ENCODE peak calls at places on chromosomes 1 and 21, in five cellular contexts. U, N, F, X and I are unnamed samples.

GRCh38 chr1:221363074-221363473 is 378.8 kb downstream of the DUSP10 start:
- DNase-seq in U (no peak), N (no peak), F (no peak), X (peak; percentile 2), I (no peak)

GRCh38 chr1:62991152-62991551 is 207.2 kb downstream of the ATG4C start:
- DNase-seq in U (no peak), N (no peak), F (no peak), X (no peak), I (no peak)

GRCh38 chr1:174692313-174692712 is 244.5 kb downstream of the GPR52 start:
- DNase-seq in U (peak; percentile 13), N (no peak), F (no peak), X (peak; percentile 48), I (peak; percentile 67)

GRCh38 chr1:20521960-20522861 is 14.3 kb upstream of the MUL1 start:
- DNase-seq in U (peak; percentile 39), N (peak; percentile 43), F (peak; percentile 26), X (peak; percentile 78), I (peak; percentile 81)

GRCh38 chr1:147892731-147893214 is 9.8 kb upstream of the GJA8 start:
- DNase-seq in U (peak; percentile 24), N (no peak), F (peak; percentile 16), X (peak; percentile 63), I (peak; percentile 79)

GRCh38 chr1:52707927-52708655 is 9.9 kb upstream of the COA7 start:
- DNase-seq in U (no peak), N (no peak), F (no peak), X (peak; percentile 65), I (peak; percentile 33)

GRCh38 chr1:6245869-6246496 is 2.0 kb downstream of the HES3 start:
- DNase-seq in U (no peak), N (no peak), F (no peak), X (no peak), I (no peak)

GRCh38 chr1:234925440-234926251 is 203.0 kb downstream of the TOMM20 start:
- DNase-seq in U (peak; percentile 97), N (no peak), F (peak; percentile 100), X (peak; percentile 99), I (peak; percentile 99)

GRCh38 chr1:3651939-3652537 is at the start of gene TP73:
- DNase-seq in U (no peak), N (no peak), F (no peak), X (no peak), I (no peak)

GRCh38 chr21:15063821-15064575 is 802 bp downstream of the NRIP1 start:
- DNase-seq in U (no peak), N (no peak), F (no peak), X (no peak), I (peak; percentile 36)

GRCh38 chr21:28762357-28762735 is 230.3 kb downstream of the LTN1 start:
- DNase-seq in U (no peak), N (no peak), F (no peak), X (no peak), I (no peak)

GRCh38 chr1:2454227-2454626 is 21.9 kb upstream of the PLCH2 start:
- DNase-seq in U (no peak), N (no peak), F (no peak), X (no peak), I (no peak)

GRCh38 chr1:58576727-58577675 is at the start of gene TACSTD2:
- DNase-seq in U (no peak), N (no peak), F (no peak), X (no peak), I (no peak)

GRCh38 chr1:58574816-58575215 is 2.2 kb downstream of the TACSTD2 start:
- DNase-seq in U (no peak), N (no peak), F (no peak), X (no peak), I (no peak)

GRCh38 chr1:58580186-58580585 is 3.1 kb upstream of the TACSTD2 start:
- DNase-seq in U (no peak), N (no peak), F (no peak), X (no peak), I (no peak)

GRCh38 chr1:58575831-58576726 is 973 bp downstream of the TACSTD2 start:
- DNase-seq in U (no peak), N (no peak), F (no peak), X (no peak), I (no peak)

GRCh38 chr1:58577676-58578073 is 623 bp upstream of the TACSTD2 start:
- DNase-seq in U (no peak), N (no peak), F (no peak), X (no peak), I (no peak)
- H3K4me3 ChIP-seq in U (no peak overlapping the region), N (peak overlapping the region; percentile 78), F (peak overlapping the region; percentile 54), X (no peak overlapping the region), I (no peak overlapping the region)

GRCh38 chr1:206698990-206699586 is 14.4 kb downstream of the MAPKAPK2 start:
- DNase-seq in U (no peak), N (no peak), F (no peak), X (no peak), I (no peak)
- TF ChIP-seq CTCF in U (no peak), N (no peak), F (no peak), X (no peak), I (no peak)

GRCh38 chr1:23370744-23371710 is 1.4 kb upstream of the ZNF436 start:
- DNase-seq in U (no peak), N (no peak), F (no peak), X (peak; percentile 65), I (peak; percentile 53)
- H3K4me3 ChIP-seq in U (peak overlapping the region; percentile 99), N (peak overlapping the region; percentile 91), F (peak overlapping the region; percentile 6), X (peak overlapping the region; percentile 12), I (peak overlapping the region; percentile 98)

GRCh38 chr1:227445746-227446145 is 117.6 kb upstream of the ZNF678 start:
- DNase-seq in U (no peak), N (no peak), F (no peak), X (no peak), I (no peak)

GRCh38 chr1:227449727-227450420 is 113.5 kb upstream of the ZNF678 start:
- DNase-seq in U (no peak), N (no peak), F (no peak), X (no peak), I (no peak)

GRCh38 chr1:227449051-227449450 is 114.3 kb upstream of the ZNF678 start:
- DNase-seq in U (no peak), N (no peak), F (no peak), X (peak; percentile 45), I (no peak)

GRCh38 chr1:227445092-227445674 is 118.2 kb upstream of the ZNF678 start:
- DNase-seq in U (no peak), N (no peak), F (no peak), X (no peak), I (no peak)

DNA sequence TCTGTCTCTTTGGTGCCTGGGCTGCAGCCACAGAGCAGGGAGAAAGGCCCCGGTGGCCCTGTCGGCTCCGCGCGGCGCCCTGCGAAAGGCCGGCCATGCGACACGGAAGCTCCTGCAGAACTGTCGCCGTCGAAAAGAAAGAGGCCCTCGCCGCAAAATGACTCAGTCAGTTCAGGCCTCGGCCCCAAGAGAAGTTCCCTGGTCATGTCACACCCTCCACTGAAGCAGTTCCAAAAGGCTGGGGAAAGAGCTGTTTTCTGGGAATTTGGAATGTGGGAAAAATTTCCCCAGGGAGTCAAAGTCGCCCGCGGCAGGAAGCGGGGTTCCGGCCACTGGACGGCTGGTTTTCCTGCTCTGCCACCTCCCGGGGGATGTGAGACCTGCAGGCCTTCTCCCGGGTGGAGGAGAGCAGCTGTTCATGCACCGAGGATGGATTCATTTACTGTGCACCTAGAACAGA is 115.8 kb upstream of the ZNF678 start:
- DNase-seq in U (no peak), N (no peak), F (no peak), X (no peak), I (no peak)
- TF ChIP-seq CTCF in U (peak; percentile 44), N (peak; percentile 60), F (peak; percentile 67), X (peak; percentile 29), I (peak; percentile 63)

GRCh38 chr1:29695809-29696208 is 459.5 kb downstream of the PTPRU start:
- DNase-seq in U (no peak), N (no peak), F (no peak), X (no peak), I (no peak)
- H3K4me3 ChIP-seq in U (no peak overlapping the region), N (no peak overlapping the region), F (no peak overlapping the region), X (no peak overlapping the region), I (no peak overlapping the region)

GRCh38 chr1:112505400-112505785 is 3.4 kb upstream of the WNT2B start:
- DNase-seq in U (no peak), N (no peak), F (no peak), X (no peak), I (no peak)

GRCh38 chr1:112502827-112503226 is 5.9 kb upstream of the WNT2B start:
- DNase-seq in U (no peak), N (no peak), F (no peak), X (peak; percentile 56), I (peak; percentile 56)

GRCh38 chr1:112504002-112504401 is 4.8 kb upstream of the WNT2B start:
- DNase-seq in U (no peak), N (no peak), F (no peak), X (no peak), I (no peak)

GRCh38 chr1:112504666-112505399 is 3.9 kb upstream of the WNT2B start:
- DNase-seq in U (no peak), N (no peak), F (no peak), X (no peak), I (no peak)

GRCh38 chr1:112501810-112502641 is 6.7 kb upstream of the WNT2B start:
- DNase-seq in U (no peak), N (no peak), F (no peak), X (peak; percentile 67), I (peak; percentile 76)
- TF ChIP-seq CTCF in U (peak; percentile 88), N (peak; percentile 68), F (peak; percentile 86), X (peak; percentile 73), I (peak; percentile 90)

DNA sequence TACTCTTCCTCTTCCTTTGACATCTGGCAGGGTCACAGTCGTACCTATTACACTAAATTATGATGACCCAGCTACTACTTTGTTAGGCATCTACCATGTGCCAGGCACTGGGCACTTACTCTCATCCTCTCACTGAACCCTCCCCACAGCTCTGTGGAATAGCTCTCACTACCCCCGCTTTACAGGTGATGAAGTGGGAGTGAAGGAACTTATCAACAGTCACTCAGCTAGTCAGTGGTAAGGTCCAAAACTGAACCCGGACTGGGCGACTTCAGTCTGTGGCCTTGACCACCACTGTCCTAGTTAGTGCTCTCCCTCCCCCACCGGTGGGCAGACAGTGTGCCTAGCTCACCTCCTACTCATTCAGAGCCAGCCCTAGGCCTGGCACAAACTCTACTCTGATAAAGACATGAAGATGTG is 12.3 kb downstream of the ADGRB2 start:
- DNase-seq in U (no peak), N (no peak), F (no peak), X (no peak), I (no peak)
- H3K4me3 ChIP-seq in U (no peak overlapping the region), N (no peak overlapping the region), F (no peak overlapping the region), X (no peak overlapping the region), I (no peak overlapping the region)

DNA sequence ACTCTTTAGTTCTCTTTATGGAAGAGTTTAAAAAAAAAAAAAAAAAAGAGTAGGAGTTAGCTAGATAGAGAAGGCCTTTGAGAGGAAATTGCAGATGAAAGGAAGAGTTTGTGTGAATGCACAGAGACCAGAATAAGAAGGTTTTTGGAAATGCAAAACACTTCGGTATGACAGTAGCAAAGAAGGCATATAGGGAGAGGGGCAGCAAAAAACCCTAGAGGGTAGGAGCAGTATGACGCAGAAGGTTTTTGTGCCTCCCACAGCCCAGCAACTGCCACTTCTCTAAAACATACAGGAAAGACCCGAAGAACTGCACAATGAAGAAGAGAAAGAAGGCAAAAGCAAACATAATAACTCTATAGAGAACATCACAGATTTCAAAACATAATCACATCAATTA is 84.3 kb downstream of the WDR64 start:
- DNase-seq in U (no peak), N (no peak), F (no peak), X (no peak), I (no peak)
- TF ChIP-seq CTCF in U (no peak), N (no peak), F (no peak), X (no peak), I (no peak)